ENCODE peak calls at places on chromosomes 4 and X, in nine cellular contexts. H, K, E, Q, W, O, F, Z and V are unnamed samples.

GRCh38 chr4:121062466-121062975 is 9.8 kb downstream of the NDNF start:
- DNase-seq in Z (no peak), O (no peak), W (no peak), Q (no peak), H (no peak), K (no peak), E (peak), F (no peak), V (no peak)

GRCh38 chr4:142473960-142474338 is 372.2 kb downstream of the INPP4B start:
- DNase-seq in O (peak), H (no peak), W (no peak), Z (no peak), E (no peak), F (no peak), K (no peak), Q (no peak), V (no peak)

GRCh38 chr4:169404959-169405358 is 134.2 kb upstream of the SH3RF1 start:
- DNase-seq in F (no peak), E (no peak), Q (no peak), O (no peak), W (no peak), K (no peak), H (no peak), Z (no peak), V (no peak)

GRCh38 chr4:183098080-183098722 is 856 bp upstream of the WWC2 start:
- DNase-seq in Q (peak), F (no peak), Z (no peak), O (no peak), E (peak), H (no peak), W (peak), K (peak), V (no peak)

GRCh38 chr4:70603856-70604255 is 11.8 kb downstream of the AMBN start:
- DNase-seq in Q (no peak), K (no peak), O (no peak), W (no peak), Z (no peak), E (peak), H (no peak), F (peak), V (no peak)

GRCh38 chrX:21926116-21926515 is 14.4 kb upstream of the SMS start:
- DNase-seq in O (no peak), K (no peak), W (no peak), F (no peak), H (no peak), Z (no peak), E (peak), Q (no peak), V (no peak)

GRCh38 chrX:135740683-135741149 is 27.3 kb downstream of the CT45A3 start:
- DNase-seq in Q (no peak), F (no peak), E (no peak), H (no peak), W (peak), Z (no peak), K (peak), O (peak), V (no peak)

GRCh38 chrX:67523932-67524331 is 19.9 kb upstream of the AR start:
- DNase-seq in O (no peak), Q (no peak), F (no peak), H (no peak), K (no peak), W (no peak), E (no peak), Z (no peak), V (no peak)

GRCh38 chr4:134200811-134201215 is 776 bp downstream of the PABPC4L start:
- DNase-seq in F (no peak), Q (no peak), O (no peak), H (no peak), W (no peak), E (no peak), K (no peak), Z (no peak), V (no peak)

GRCh38 chrX:115625577-115626301 is 64.8 kb downstream of the PLS3 start:
- DNase-seq in H (peak), E (peak), Q (no peak), Z (no peak), K (no peak), W (peak), O (no peak), F (no peak), V (no peak)

GRCh38 chrX:38571058-38571457 is 9.7 kb downstream of the TSPAN7 start:
- DNase-seq in H (no peak), Z (no peak), F (no peak), Q (no peak), O (no peak), W (no peak), K (no peak), E (no peak), V (no peak)

DNA sequence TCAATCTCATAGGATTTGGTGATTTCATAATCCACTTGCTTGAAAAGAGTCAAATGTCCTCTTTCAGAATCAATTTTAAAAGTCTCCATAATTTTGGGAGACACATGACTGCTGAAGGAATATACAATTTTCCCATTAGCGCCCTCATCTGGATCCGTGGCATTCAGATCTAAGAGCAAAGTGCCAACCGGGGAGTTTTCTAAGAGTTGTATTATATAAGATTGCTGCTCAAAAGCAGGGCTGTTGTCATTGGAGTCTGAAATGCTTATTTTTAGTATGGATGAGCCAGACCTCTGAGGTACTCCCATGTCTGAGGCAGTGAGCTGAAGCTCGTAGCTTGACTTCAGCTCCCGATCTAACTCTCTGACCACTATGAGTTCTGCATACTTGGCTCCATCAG is 1.2 kb downstream of the PCDH18 start:
- DNase-seq in Q (no peak), K (no peak), W (peak), F (no peak), O (no peak), Z (no peak), E (peak), H (no peak), V (no peak)
- TF ChIP-seq CTCF in Q (no peak), K (no peak), W (peak), F (peak), O (peak), Z (peak), E (peak), H (peak), V (peak)

GRCh38 chr4:152352645-152353116 is 183.2 kb downstream of the FBXW7 start:
- DNase-seq in Q (peak), F (peak), O (peak), E (peak), K (peak), W (peak), Z (peak), H (peak), V (peak)
- H3K4me3 ChIP-seq in Q (peak), F (peak), O (no peak), E (peak), K (no peak), W (peak), Z (peak), H (peak), V (peak)

GRCh38 chr4:38547052-38547451 is 116.9 kb upstream of the KLF3 start:
- DNase-seq in F (no peak), K (no peak), H (no peak), E (no peak), Z (no peak), W (no peak), Q (no peak), O (no peak), V (no peak)

DNA sequence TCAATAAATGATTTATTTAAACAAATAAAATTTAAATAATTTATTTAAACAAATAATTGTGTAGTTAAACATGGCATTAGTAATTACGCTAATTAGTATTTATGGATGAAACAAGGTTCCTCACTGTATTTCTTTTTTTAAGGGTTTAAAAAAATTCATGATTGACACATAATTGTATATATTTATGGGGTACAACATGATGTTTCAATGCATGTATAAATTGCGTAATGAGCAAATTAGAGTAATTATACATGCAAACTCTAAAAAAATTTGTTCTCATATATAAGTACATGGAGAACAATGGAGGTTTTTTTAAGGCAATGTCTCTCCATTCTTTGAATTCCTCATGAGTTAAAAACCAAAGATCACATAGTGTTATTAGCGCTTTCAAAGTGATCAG is 115.7 kb upstream of the KLF3 start:
- DNase-seq in H (no peak), O (no peak), W (no peak), E (no peak), K (no peak), F (no peak), Z (no peak), Q (no peak), V (no peak)
- TF ChIP-seq CTCF in H (no peak), O (no peak), W (no peak), E (no peak), K (no peak), F (no peak), Z (no peak), Q (no peak), V (no peak)

DNA sequence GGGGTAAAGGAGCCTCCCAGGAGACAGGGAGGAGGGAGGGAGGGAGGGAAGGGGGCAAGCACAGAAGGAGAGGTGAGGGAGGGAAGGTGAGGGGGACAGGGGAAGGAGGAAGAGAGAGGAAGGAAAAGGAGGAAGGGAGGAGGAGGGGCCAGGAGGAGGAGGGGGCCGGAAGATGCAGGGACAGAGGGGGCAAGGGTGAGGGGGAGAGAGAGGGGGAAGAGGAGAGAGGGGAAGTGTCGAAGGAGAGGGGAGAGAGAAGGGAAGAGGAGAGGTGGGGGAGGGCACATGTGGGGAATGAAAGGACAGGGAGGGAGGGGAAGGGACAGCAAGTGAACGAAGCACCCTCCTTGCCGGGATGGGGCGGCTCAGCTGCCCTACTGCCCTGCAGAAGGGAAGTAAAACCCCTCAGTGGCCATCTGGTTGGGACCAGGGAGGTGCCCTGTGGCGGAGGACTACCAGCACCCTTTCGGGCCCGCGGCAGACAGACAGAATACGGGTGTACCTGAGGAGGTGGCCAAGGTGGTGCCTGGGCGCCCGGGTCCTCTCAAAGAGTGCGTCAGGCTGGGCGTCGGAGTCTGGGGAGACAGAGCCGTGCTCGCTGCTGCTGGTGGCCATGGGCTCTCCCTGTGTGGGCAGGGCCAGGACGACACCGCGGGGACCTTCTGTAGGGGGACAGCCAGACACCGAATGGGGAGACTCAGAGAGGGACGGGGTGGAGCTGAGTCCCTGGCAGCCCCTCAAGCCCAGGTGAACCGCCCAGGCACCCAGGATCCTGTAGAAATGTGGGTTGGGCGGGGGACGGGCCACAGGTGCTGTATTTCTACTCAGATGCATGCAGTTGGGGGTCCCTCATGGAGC is 29.5 kb downstream of the PDHA1 start:
- DNase-seq in Z (no peak), K (no peak), O (no peak), E (no peak), W (peak), H (no peak), Q (no peak), F (no peak), V (no peak)
- H3K4me3 ChIP-seq in Z (no peak), K (no peak), O (no peak), E (peak), W (peak), H (no peak), Q (peak), F (no peak), V (no peak)

GRCh38 chrX:1667566-1667965 is 52.7 kb downstream of the ASMT start:
- DNase-seq in O (no peak), Q (no peak), F (no peak), E (no peak), K (no peak), W (no peak), H (no peak), Z (no peak), V (no peak)

GRCh38 chrX:1679238-1679637 is 64.4 kb downstream of the ASMT start:
- DNase-seq in Z (peak), E (no peak), Q (no peak), W (no peak), K (no peak), H (no peak), O (no peak), F (no peak), V (no peak)

GRCh38 chrX:1676866-1677265 is 62.0 kb downstream of the ASMT start:
- DNase-seq in O (no peak), W (no peak), E (no peak), Q (no peak), K (no peak), H (no peak), F (no peak), Z (no peak), V (no peak)

GRCh38 chrX:1673337-1673736 is 58.5 kb downstream of the ASMT start:
- DNase-seq in K (no peak), H (no peak), O (peak), Q (no peak), Z (no peak), E (no peak), F (no peak), W (peak), V (no peak)
- TF ChIP-seq CTCF in K (peak), H (peak), O (peak), Q (no peak), Z (peak), E (peak), F (peak), W (peak), V (peak)

GRCh38 chr4:151013491-151013890 is 1.6 kb downstream of the LRBA start:
- DNase-seq in Q (no peak), Z (no peak), W (no peak), F (no peak), H (no peak), O (peak), K (no peak), E (no peak), V (no peak)

GRCh38 chr4:151012376-151012775 is 2.7 kb downstream of the LRBA start:
- DNase-seq in E (no peak), Q (no peak), H (no peak), O (no peak), Z (no peak), W (no peak), K (no peak), F (no peak), V (no peak)

GRCh38 chr4:151014521-151015457 is at the start of gene LRBA:
- DNase-seq in Z (no peak), W (peak), F (no peak), O (peak), E (peak), Q (peak), K (peak), H (peak), V (no peak)

GRCh38 chr4:151013944-151014343 is 1.1 kb downstream of the LRBA start:
- DNase-seq in Z (no peak), Q (no peak), F (no peak), W (no peak), H (no peak), K (no peak), O (no peak), E (no peak), V (no peak)

DNA sequence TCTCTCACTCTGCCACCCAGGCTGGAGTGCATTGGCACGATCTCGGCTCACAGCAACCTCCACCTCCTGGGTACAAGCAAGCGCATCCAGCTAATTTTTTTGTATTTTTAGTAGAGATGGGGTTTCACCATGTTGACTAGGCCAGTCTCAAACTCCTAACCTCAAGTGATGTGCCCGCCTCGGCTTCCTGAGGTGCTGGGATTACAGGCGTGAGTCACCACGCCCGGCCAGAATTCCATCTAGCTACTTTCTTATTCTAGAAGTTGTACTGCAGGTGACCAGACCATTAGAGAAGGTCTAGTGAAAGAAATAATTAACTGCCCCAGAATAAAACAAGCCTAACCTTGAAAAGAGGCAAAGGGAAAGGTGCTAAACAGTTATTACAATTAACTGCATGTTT is 2.2 kb downstream of the LRBA start:
- DNase-seq in Q (no peak), K (no peak), H (no peak), W (peak), F (no peak), Z (no peak), O (peak), E (no peak), V (no peak)
- H3K4me3 ChIP-seq in Q (peak), K (no peak), H (no peak), W (peak), F (no peak), Z (no peak), O (peak), E (peak), V (peak)

GRCh38 chr4:67468801-67469200 is 76.5 kb downstream of the CENPC start:
- DNase-seq in F (no peak), O (no peak), H (no peak), W (no peak), K (no peak), Q (no peak), Z (no peak), E (no peak), V (no peak)

GRCh38 chr4:67465032-67465762 is 80.1 kb downstream of the CENPC start:
- DNase-seq in Q (no peak), E (no peak), O (no peak), K (peak), F (peak), W (no peak), Z (no peak), H (no peak), V (no peak)

GRCh38 chr4:67460574-67460973 is 84.7 kb downstream of the CENPC start:
- DNase-seq in F (no peak), W (no peak), E (no peak), H (no peak), Q (no peak), Z (peak), K (no peak), O (no peak), V (no peak)

DNA sequence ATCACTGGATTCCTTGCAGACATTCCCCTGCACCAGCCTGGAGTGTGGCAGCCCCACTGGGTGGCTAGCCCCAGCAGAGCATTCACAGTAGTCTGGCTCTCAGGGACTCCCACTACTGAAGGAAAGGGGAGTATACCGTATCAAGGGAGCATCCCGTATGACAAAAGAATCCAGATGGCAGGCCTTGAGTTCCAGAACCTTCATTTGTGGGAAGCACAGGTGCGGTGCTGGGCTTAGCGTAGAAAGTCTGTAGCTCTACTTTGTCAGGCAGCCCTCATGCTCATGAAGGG is 79.6 kb downstream of the CENPC start:
- DNase-seq in H (no peak), E (no peak), K (no peak), W (no peak), Z (no peak), F (no peak), Q (no peak), O (no peak), V (no peak)
- TF ChIP-seq CTCF in H (no peak), E (no peak), K (no peak), W (no peak), Z (no peak), F (no peak), Q (no peak), O (no peak), V (no peak)

DNA sequence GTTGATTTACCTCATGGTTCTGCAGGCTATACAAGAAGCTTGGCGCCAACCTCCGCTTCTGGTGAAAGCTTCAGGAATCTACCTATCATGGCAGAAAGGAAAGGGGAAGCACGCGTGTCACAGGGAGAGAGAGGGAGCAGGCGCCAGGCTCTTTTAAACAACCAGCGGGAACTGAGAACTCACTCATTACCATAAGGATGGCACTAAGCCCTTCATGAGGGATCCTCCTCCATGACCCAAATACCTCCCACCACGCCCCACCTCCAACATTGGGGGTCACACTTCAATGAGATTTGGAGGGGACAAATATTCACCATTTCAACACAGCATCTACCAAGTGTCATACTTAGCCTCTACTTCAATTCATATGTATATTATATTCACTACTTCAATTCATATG is 18.8 kb upstream of the TBC1D8B start:
- DNase-seq in H (no peak), O (no peak), Q (no peak), Z (no peak), F (no peak), W (peak), E (no peak), K (no peak), V (no peak)
- H3K4me3 ChIP-seq in H (no peak), O (no peak), Q (no peak), Z (no peak), F (no peak), W (no peak), E (no peak), K (no peak), V (no peak)

GRCh38 chr4:157824006-157824405 is 348.8 kb downstream of the GASK1B start:
- DNase-seq in Q (no peak), O (no peak), E (no peak), H (no peak), W (no peak), Z (no peak), F (no peak), K (no peak), V (no peak)
- TF ChIP-seq CTCF in Q (no peak), O (no peak), E (no peak), H (no peak), W (no peak), Z (no peak), F (no peak), K (no peak), V (no peak)